ENCODE peak calls at places on chromosomes 13 and 19, in four cellular contexts. L is HepG2, O is K562, K is GM12878. Z is an unnamed sample.

GRCh38 chr19:47650695-47651094 is 41.8 kb downstream of the BICRA start:
- DNase-seq in L (no peak), O (no peak), K (no peak), Z (no peak)

GRCh38 chr19:30311911-30312310 is 60.3 kb upstream of the ZNF536 start:
- DNase-seq in L (no peak), O (no peak), K (no peak), Z (no peak)

GRCh38 chr19:10946964-10947657 is 13.7 kb upstream of the SMARCA4 start:
- DNase-seq in L (no peak), O (no peak), K (no peak), Z (no peak)

GRCh38 chr13:19961924-19962323 is 3.4 kb downstream of the ZMYM2 start:
- DNase-seq in L (no peak), O (no peak), K (no peak), Z (no peak)

GRCh38 chr19:41263042-41263849 is 926 bp upstream of the HNRNPUL1 start:
- DNase-seq in L (peak), O (peak), K (peak), Z (peak)

GRCh38 chr19:45340232-45340898 is at the start of gene KLC3:
- DNase-seq in L (no peak), O (peak), K (no peak), Z (peak)

GRCh38 chr19:14073925-14074838 is 1.6 kb downstream of the MISP3 start:
- DNase-seq in L (no peak), O (peak), K (no peak), Z (no peak)

GRCh38 chr13:99173606-99174005 is 27.0 kb upstream of the UBAC2 start:
- DNase-seq in L (no peak), O (no peak), K (no peak), Z (no peak)

GRCh38 chr13:56900549-56901279 is 240.0 kb upstream of the PRR20A start:
- DNase-seq in L (no peak), O (no peak), K (no peak), Z (no peak)

GRCh38 chr13:73290844-73291243 is 232.0 kb downstream of the KLF5 start:
- DNase-seq in L (no peak), O (no peak), K (no peak), Z (no peak)

GRCh38 chr13:67303661-67304333 is 73.7 kb upstream of the PCDH9 start:
- DNase-seq in L (no peak), O (no peak), K (no peak), Z (no peak)

GRCh38 chr13:29570058-29570654 is 25.3 kb downstream of the SLC7A1 start:
- DNase-seq in L (no peak), O (no peak), K (no peak), Z (no peak)

GRCh38 chr19:38683393-38684077 is 36.1 kb downstream of the ACTN4 start:
- DNase-seq in L (peak), O (peak), K (no peak), Z (peak)

GRCh38 chr13:101490400-101491015 is 38.0 kb downstream of the ITGBL1 start:
- DNase-seq in L (no peak), O (no peak), K (no peak), Z (no peak)

GRCh38 chr13:35672611-35673010 is 196.1 kb upstream of the MAB21L1 start:
- DNase-seq in L (no peak), O (no peak), K (no peak), Z (no peak)

GRCh38 chr19:34254552-34255432 is at the start of gene GARRE1:
- DNase-seq in L (no peak), O (peak), K (no peak), Z (peak)
- TF ChIP-seq TARDBP in L (no peak), O (no peak), K (no peak), Z (no peak)

DNA sequence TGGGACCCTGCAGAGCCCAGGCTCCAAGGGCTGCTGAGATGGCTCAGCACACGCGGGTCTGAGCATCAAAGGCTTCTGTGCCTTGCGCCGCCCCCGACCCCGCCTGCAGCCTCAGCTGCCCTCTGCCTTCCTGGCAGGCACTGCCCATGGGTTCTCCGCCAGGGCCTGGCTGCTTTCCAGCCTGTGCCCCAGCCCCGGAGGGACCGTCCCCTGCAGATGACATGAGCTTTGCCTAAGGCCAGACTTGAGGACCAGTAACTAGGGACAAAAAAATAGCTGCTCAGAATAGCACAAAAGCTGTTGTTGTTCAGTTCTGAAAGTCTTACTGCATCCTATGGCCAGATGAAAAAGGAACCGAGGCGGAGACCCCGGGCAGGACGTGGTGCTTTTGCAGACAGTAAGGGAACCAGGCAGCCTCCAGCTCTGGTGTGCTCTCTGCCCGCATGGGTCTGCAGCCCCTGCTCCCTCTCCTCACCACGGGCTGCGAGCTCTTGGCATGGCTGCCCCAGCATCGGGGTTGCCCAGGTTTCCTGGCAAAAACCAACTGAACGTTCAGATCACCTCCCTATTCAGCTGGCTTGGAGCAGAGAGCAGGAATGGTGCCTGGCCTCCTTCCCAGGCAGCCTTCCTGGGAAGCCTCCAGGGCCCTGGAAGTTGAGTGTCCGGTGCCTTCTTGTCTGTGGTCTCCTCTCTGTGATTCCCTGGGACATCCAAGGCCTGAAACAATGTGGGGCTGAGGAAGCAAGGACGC is 12.5 kb upstream of the CFAP97D2 start:
- DNase-seq in L (no peak), O (no peak), K (no peak), Z (no peak)
- TF ChIP-seq TARDBP in L (no peak), O (no peak), K (no peak), Z (no peak)

GRCh38 chr19:40175820-40176219 is 15.4 kb upstream of the MAP3K10 start:
- DNase-seq in L (no peak), O (no peak), K (no peak), Z (no peak)

GRCh38 chr19:40184273-40184672 is 7.0 kb upstream of the MAP3K10 start:
- DNase-seq in L (no peak), O (no peak), K (no peak), Z (no peak)

GRCh38 chr19:40177286-40178070 is 13.7 kb upstream of the MAP3K10 start:
- DNase-seq in L (no peak), O (no peak), K (no peak), Z (no peak)

GRCh38 chr19:40174087-40174486 is 17.1 kb upstream of the MAP3K10 start:
- DNase-seq in L (no peak), O (no peak), K (no peak), Z (no peak)

GRCh38 chr19:40178756-40179155 is 12.5 kb upstream of the MAP3K10 start:
- DNase-seq in L (no peak), O (no peak), K (no peak), Z (no peak)
- TF ChIP-seq TARDBP in L (no peak), O (no peak), K (no peak), Z (no peak)

DNA sequence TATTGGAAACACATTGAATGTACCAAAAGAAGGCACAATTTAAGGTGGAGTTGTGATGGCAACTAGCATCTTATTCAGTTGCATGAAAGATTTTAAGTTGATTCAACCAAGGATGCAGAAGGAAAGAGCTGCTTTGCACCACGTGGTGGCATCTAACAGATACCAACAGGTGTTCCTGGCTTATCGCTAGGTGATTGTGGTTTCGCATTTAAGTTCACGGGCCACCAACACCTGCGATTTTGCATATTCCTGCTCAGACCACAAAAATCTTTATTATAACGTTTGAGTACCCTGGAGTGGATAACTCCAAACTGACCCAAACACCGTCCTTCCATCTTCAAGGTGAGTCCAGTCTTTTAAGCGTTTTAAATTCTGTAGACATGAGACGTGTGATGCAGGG is 45.3 kb downstream of the RGCC start:
- DNase-seq in L (no peak), O (no peak), K (peak), Z (no peak)
- TF ChIP-seq TARDBP in L (no peak), O (no peak), K (no peak), Z (no peak)

DNA sequence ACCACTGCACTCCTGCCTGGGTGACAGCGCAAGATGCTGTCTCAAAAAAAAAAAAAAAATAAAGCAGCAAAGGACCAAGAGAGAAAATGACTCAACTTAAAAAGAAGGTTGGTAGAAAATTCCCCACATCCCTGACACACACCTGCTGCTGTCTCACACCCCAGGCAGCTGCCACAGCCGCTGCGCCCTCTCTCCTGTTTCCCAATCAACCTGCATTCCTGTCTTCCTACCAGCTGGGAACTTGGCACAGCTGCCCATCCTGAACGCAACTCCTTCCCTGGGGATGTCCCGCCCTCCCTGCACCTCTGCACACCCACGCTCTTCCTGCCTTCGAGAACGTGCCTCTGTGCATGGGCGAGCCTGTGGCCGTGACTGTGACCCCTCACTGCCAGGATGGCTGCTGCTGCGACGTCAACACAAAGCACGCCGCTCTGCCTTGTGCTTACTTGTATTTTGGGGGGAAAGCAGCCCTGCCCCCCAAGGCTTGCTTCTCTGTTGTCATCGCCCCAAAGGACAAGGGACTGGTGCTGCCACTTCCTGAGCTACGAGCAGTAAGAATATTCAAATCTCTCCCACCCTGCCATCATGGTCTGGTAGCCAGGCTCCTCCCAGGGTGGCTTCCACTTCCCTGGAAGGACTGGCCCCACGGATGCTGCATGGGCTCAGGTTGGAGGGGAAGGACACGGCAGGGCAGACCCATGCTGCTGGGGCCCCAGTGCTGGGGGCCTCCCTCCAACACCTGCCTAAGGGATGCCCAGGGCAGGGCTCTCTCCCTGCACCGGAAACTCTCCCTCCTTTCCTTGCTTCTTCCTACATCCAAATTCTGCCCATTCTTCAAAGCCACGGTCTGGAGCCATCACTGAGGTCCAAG is 20.7 kb downstream of the SH3GL1 start:
- DNase-seq in L (no peak), O (no peak), K (peak), Z (no peak)
- TF ChIP-seq TARDBP in L (no peak), O (no peak), K (no peak), Z (no peak)